ENCODE peak calls at places on chromosomes 3 and 15, in seven cellular contexts. B is IMR-90, V is H9, Y is H1, G is neuronal stem cell, W is mesenchymal stem cell, P is trophoblast cell. M is an unnamed sample.

GRCh38 chr3:155391583-155391982 is 98.1 kb upstream of the STRIT1 start:
- DNase-seq in Y (no peak), W (peak; percentile 22), V (no peak), P (no peak), B (peak; percentile 12), G (peak; percentile 39), M (peak; percentile 66)

GRCh38 chr3:108669211-108669610 is 79.7 kb downstream of the DZIP3 start:
- DNase-seq in P (no peak), B (no peak), G (no peak), Y (no peak), V (no peak), W (no peak), M (no peak)

GRCh38 chr15:98727115-98728040 is 79.0 kb downstream of the IGF1R start:
- DNase-seq in W (peak; percentile 96), G (peak; percentile 48), Y (peak; percentile 62), V (peak; percentile 88), B (peak; percentile 93), P (peak; percentile 97), M (peak; percentile 98)

GRCh38 chr3:190183121-190183520 is 62.4 kb upstream of the P3H2 start:
- DNase-seq in W (peak; percentile 98), P (no peak), V (no peak), Y (no peak), G (peak; percentile 43), B (peak; percentile 98), M (peak; percentile 84)

GRCh38 chr3:12706504-12707253 is 42.8 kb upstream of the RAF1 start:
- DNase-seq in G (peak; percentile 36), W (peak; percentile 78), B (peak; percentile 74), V (peak; percentile 90), Y (peak; percentile 53), P (peak; percentile 82), M (peak; percentile 94)

GRCh38 chr3:23111286-23111685 is 91.8 kb upstream of the UBE2E2 start:
- DNase-seq in B (no peak), V (no peak), W (no peak), Y (no peak), P (no peak), G (no peak), M (no peak)

GRCh38 chr3:58333206-58334012 is 717 bp downstream of the PXK start:
- DNase-seq in B (no peak), G (peak; percentile 17), V (peak; percentile 63), Y (no peak), P (no peak), W (no peak), M (peak; percentile 43)

GRCh38 chr3:41598804-41599481 is 363.0 kb downstream of the ULK4 start:
- DNase-seq in W (peak; percentile 2), V (no peak), G (no peak), P (no peak), Y (no peak), B (peak; percentile 17), M (no peak)

GRCh38 chr3:133472242-133472641 is 72.4 kb downstream of the BFSP2 start:
- DNase-seq in P (no peak), G (no peak), Y (no peak), V (peak; percentile 75), B (no peak), W (peak; percentile 6), M (peak; percentile 30)

GRCh38 chr3:179898024-179898423 is 138.7 kb downstream of the PEX5L start:
- DNase-seq in Y (no peak), V (peak; percentile 77), G (peak; percentile 54), B (peak; percentile 55), W (peak; percentile 64), P (peak; percentile 17), M (peak; percentile 97)

GRCh38 chr15:91853968-91854943 is 748 bp downstream of the SLCO3A1 start:
- DNase-seq in B (no peak), G (peak; percentile 43), W (no peak), Y (no peak), V (peak; percentile 51), P (no peak), M (peak; percentile 57)

GRCh38 chr3:185717121-185717520 is 107.7 kb downstream of the IGF2BP2 start:
- DNase-seq in B (peak; percentile 93), W (peak; percentile 93), G (no peak), P (no peak), V (no peak), Y (no peak), M (no peak)

GRCh38 chr3:48472673-48472922 is 26.1 kb downstream of the ATRIP start:
- DNase-seq in G (no peak), Y (peak; percentile 25), P (no peak), B (no peak), V (no peak), W (no peak), M (no peak)

GRCh38 chr3:156483961-156484787 is 70.7 kb downstream of the SSR3 start:
- DNase-seq in Y (no peak), P (no peak), G (no peak), V (no peak), W (peak; percentile 81), B (peak; percentile 66), M (no peak)

GRCh38 chr3:161081675-161082462 is 23.3 kb downstream of the B3GALNT1 start:
- DNase-seq in G (no peak), B (no peak), V (no peak), W (peak; percentile 22), Y (no peak), P (no peak), M (no peak)
- H4K8ac ChIP-seq in G (no peak overlapping the region), B (no peak overlapping the region), V (no peak overlapping the region), W (peak overlapping the region; percentile 43), Y (no peak overlapping the region), P (no peak overlapping the region), M (no peak overlapping the region)

DNA sequence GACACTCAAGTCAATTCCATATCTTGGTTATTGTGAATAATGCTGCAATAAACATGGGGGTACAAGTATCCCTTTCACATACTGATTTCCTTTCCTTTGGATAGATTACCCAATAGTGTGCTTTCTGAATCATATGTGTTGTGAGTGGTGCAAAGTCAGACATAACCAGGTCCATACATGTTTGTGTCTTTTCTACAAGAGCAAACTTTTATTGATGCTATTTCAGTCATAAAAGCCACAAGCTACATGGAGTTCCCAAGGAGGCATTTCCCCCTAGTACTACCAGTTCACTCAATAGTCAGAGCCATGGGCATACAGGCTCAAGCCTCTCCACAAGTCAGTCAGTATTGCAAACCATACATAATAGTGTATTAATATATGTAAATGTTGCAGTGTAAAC is 10.1 kb downstream of the CEP63 start:
- DNase-seq in Y (no peak), P (no peak), W (no peak), G (no peak), B (no peak), V (no peak), M (no peak)
- H3K4me2 ChIP-seq in Y (no peak overlapping the region), P (no peak overlapping the region), W (no peak overlapping the region), G (no peak overlapping the region), B (no peak overlapping the region), V (no peak overlapping the region), M (no peak overlapping the region)

DNA sequence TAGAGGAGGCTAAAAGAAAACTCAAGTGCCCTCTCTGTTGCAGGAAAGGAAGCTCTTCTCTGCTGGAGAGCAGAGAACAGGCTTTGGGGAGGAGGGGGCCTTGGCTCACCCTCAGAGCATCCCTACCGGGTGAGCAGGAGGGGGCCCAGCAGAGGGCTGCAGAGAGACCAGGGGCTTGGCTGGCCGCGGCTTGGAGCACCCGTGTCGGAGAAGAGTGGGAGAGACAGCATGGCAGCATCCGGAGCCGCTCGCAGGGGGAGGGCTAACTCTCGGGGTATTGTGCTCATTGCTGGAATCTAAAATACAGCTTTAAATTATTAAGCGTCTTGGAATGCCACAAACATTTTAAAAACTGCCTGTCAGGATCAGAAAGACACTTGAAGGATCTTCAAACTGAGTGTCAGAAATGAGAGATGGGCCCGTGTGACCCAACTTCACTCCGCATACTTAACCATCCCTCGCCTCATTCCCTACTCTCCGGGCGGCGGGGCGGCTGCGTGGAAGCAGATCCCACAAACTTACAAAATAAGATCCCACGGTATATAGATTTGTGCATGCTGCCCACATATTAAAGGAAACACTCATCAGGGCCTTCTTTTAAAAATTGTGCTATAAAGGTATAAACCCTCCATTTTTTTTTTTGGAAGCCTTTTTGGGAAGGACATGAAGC is 53.9 kb downstream of the EIF4E3 start:
- DNase-seq in W (no peak), G (no peak), Y (no peak), B (no peak), V (no peak), P (no peak), M (no peak)
- H2BK120ac ChIP-seq in W (no peak overlapping the region), G (no peak overlapping the region), Y (no peak overlapping the region), B (no peak overlapping the region), V (no peak overlapping the region), P (no peak overlapping the region), M (no peak overlapping the region)

DNA sequence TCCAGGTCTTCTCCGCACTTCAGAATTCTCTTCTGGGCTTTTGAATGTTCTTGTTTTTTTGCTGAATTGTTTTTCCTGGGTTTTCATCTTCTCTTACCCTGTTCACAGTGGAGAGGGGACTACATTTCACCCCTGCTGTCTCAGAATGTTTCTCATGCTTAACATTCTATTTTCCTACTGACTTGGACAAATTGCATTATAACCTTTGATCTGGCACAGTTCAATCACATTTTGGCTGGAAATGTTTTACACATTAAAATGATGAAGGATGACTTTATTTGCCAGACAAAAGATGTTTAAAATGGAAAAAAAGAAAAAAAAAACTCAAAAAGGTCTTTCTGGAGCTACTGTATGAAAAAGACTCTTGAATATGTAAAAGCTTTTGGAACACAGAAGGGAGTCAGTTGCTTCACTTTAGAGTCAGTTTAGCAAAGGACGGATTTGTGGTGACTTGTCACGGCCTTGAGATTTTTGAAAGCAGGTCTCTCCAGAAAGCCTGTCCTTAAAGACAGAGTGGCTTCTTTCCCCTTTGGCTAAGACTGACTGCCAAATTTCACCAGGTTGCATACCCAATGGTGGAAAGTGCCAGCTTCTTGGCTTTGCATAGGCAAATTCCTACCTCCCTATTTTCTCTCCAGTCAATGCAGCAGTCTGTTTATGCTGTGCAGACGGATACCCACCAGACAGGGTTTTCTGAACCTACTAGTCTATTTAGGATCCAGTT is 401.0 kb upstream of the TBL1XR1 start:
- DNase-seq in P (no peak), G (no peak), B (no peak), W (no peak), Y (no peak), V (no peak), M (no peak)
- H4K8ac ChIP-seq in P (no peak overlapping the region), G (no peak overlapping the region), B (peak overlapping the region; percentile 18), W (no peak overlapping the region), Y (no peak overlapping the region), V (no peak overlapping the region), M (no peak overlapping the region)

M was measured in mesendoderm.